ENCODE peak calls at places on chromosomes 2 and 18, in five cellular contexts. One of them, this sample, is unnamed.

GRCh38 chr2:186641807-186642321 is 52.0 kb upstream of the FAM171B start:
- DNase-seq in GM19239: peak; percentile 9
- DNase-seq in AG08396: peak; percentile 59
- DNase-seq in activated CD4-positive, alpha-beta T cell treated with anti-CD3 and anti-CD28 coated beads, Interleukin-2, amount 10 ng/mL, durations not matched to agents 7 days and 5 days: peak; percentile 58
- DNase-seq in SHP77: peak; percentile 56
- DNase-seq in this sample: peak; percentile 68

GRCh38 chr2:17976871-17977746 is 98.6 kb downstream of the KCNS3 start:
- DNase-seq in GM19239: no peak
- DNase-seq in AG08396: peak; percentile 87
- DNase-seq in activated CD4-positive, alpha-beta T cell treated with anti-CD3 and anti-CD28 coated beads, Interleukin-2, amount 10 ng/mL, durations not matched to agents 7 days and 5 days: no peak
- DNase-seq in SHP77: no peak
- DNase-seq in this sample: peak; percentile 28

GRCh38 chr2:215950009-215950408 is 63.3 kb downstream of the MREG start:
- DNase-seq in GM19239: peak; percentile 14
- DNase-seq in AG08396: peak; percentile 31
- DNase-seq in activated CD4-positive, alpha-beta T cell treated with anti-CD3 and anti-CD28 coated beads, Interleukin-2, amount 10 ng/mL, durations not matched to agents 7 days and 5 days: no peak
- DNase-seq in SHP77: no peak
- DNase-seq in this sample: peak; percentile 45

GRCh38 chr2:150214626-150215025 is 272.8 kb downstream of the RND3 start:
- DNase-seq in GM19239: no peak
- DNase-seq in AG08396: no peak
- DNase-seq in activated CD4-positive, alpha-beta T cell treated with anti-CD3 and anti-CD28 coated beads, Interleukin-2, amount 10 ng/mL, durations not matched to agents 7 days and 5 days: no peak
- DNase-seq in SHP77: no peak
- DNase-seq in this sample: no peak

GRCh38 chr2:207054521-207054920 is 111.2 kb downstream of the KLF7 start:
- DNase-seq in GM19239: no peak
- DNase-seq in AG08396: no peak
- DNase-seq in activated CD4-positive, alpha-beta T cell treated with anti-CD3 and anti-CD28 coated beads, Interleukin-2, amount 10 ng/mL, durations not matched to agents 7 days and 5 days: no peak
- DNase-seq in SHP77: no peak
- DNase-seq in this sample: no peak

GRCh38 chr18:11516988-11517630 is 92.3 kb upstream of the SLC35G4 start:
- DNase-seq in GM19239: no peak
- DNase-seq in AG08396: no peak
- DNase-seq in activated CD4-positive, alpha-beta T cell treated with anti-CD3 and anti-CD28 coated beads, Interleukin-2, amount 10 ng/mL, durations not matched to agents 7 days and 5 days: no peak
- DNase-seq in SHP77: no peak
- DNase-seq in this sample: no peak

GRCh38 chr2:121502246-121502645 is 28.4 kb upstream of the RNU4ATAC start:
- DNase-seq in GM19239: no peak
- DNase-seq in AG08396: no peak
- DNase-seq in activated CD4-positive, alpha-beta T cell treated with anti-CD3 and anti-CD28 coated beads, Interleukin-2, amount 10 ng/mL, durations not matched to agents 7 days and 5 days: no peak
- DNase-seq in SHP77: no peak
- DNase-seq in this sample: no peak

GRCh38 chr18:56995579-56996194 is 151.2 kb upstream of the BOD1L2 start:
- DNase-seq in GM19239: no peak
- DNase-seq in AG08396: no peak
- DNase-seq in activated CD4-positive, alpha-beta T cell treated with anti-CD3 and anti-CD28 coated beads, Interleukin-2, amount 10 ng/mL, durations not matched to agents 7 days and 5 days: no peak
- DNase-seq in SHP77: peak; percentile 11
- DNase-seq in this sample: no peak

GRCh38 chr18:10487161-10487560 is 32.7 kb downstream of the APCDD1 start:
- DNase-seq in GM19239: no peak
- DNase-seq in AG08396: no peak
- DNase-seq in activated CD4-positive, alpha-beta T cell treated with anti-CD3 and anti-CD28 coated beads, Interleukin-2, amount 10 ng/mL, durations not matched to agents 7 days and 5 days: no peak
- DNase-seq in SHP77: no peak
- DNase-seq in this sample: no peak

GRCh38 chr2:207474871-207475485 is 54.8 kb upstream of the CREB1 start:
- DNase-seq in GM19239: no peak
- DNase-seq in AG08396: peak; percentile 37
- DNase-seq in activated CD4-positive, alpha-beta T cell treated with anti-CD3 and anti-CD28 coated beads, Interleukin-2, amount 10 ng/mL, durations not matched to agents 7 days and 5 days: peak; percentile 72
- DNase-seq in SHP77: peak; percentile 50
- DNase-seq in this sample: peak; percentile 46

GRCh38 chr2:198116652-198117175 is 312.3 kb downstream of the PLCL1 start:
- DNase-seq in GM19239: no peak
- DNase-seq in AG08396: no peak
- DNase-seq in activated CD4-positive, alpha-beta T cell treated with anti-CD3 and anti-CD28 coated beads, Interleukin-2, amount 10 ng/mL, durations not matched to agents 7 days and 5 days: no peak
- DNase-seq in SHP77: no peak
- DNase-seq in this sample: no peak

GRCh38 chr2:145744541-145745386 is 1224.8 kb upstream of the ZEB2 start:
- DNase-seq in GM19239: no peak
- DNase-seq in AG08396: peak; percentile 28
- DNase-seq in activated CD4-positive, alpha-beta T cell treated with anti-CD3 and anti-CD28 coated beads, Interleukin-2, amount 10 ng/mL, durations not matched to agents 7 days and 5 days: no peak
- DNase-seq in SHP77: no peak
- DNase-seq in this sample: peak; percentile 33

GRCh38 chr2:170739048-170739447 is 23.9 kb downstream of the SP5 start:
- DNase-seq in GM19239: no peak
- DNase-seq in AG08396: peak; percentile 77
- DNase-seq in activated CD4-positive, alpha-beta T cell treated with anti-CD3 and anti-CD28 coated beads, Interleukin-2, amount 10 ng/mL, durations not matched to agents 7 days and 5 days: no peak
- DNase-seq in SHP77: no peak
- DNase-seq in this sample: peak; percentile 74

GRCh38 chr2:218395456-218395825 is 4.2 kb upstream of the CTDSP1 start:
- DNase-seq in GM19239: no peak
- DNase-seq in AG08396: no peak
- DNase-seq in activated CD4-positive, alpha-beta T cell treated with anti-CD3 and anti-CD28 coated beads, Interleukin-2, amount 10 ng/mL, durations not matched to agents 7 days and 5 days: no peak
- DNase-seq in SHP77: no peak
- DNase-seq in this sample: no peak

GRCh38 chr2:220147186-220147585 is 519.8 kb downstream of the SLC4A3 start:
- DNase-seq in GM19239: no peak
- DNase-seq in AG08396: peak; percentile 31
- DNase-seq in activated CD4-positive, alpha-beta T cell treated with anti-CD3 and anti-CD28 coated beads, Interleukin-2, amount 10 ng/mL, durations not matched to agents 7 days and 5 days: no peak
- DNase-seq in SHP77: no peak
- DNase-seq in this sample: peak; percentile 44

GRCh38 chr18:67300498-67300897 is 216.0 kb downstream of the DSEL start:
- DNase-seq in GM19239: no peak
- DNase-seq in AG08396: no peak
- DNase-seq in activated CD4-positive, alpha-beta T cell treated with anti-CD3 and anti-CD28 coated beads, Interleukin-2, amount 10 ng/mL, durations not matched to agents 7 days and 5 days: peak; percentile 24
- DNase-seq in SHP77: no peak
- DNase-seq in this sample: no peak

GRCh38 chr2:201696151-201696659 is 2.2 kb downstream of the MPP4 start:
- DNase-seq in GM19239: no peak
- DNase-seq in AG08396: peak; percentile 48
- DNase-seq in activated CD4-positive, alpha-beta T cell treated with anti-CD3 and anti-CD28 coated beads, Interleukin-2, amount 10 ng/mL, durations not matched to agents 7 days and 5 days: no peak
- DNase-seq in SHP77: peak; percentile 5
- DNase-seq in this sample: peak; percentile 21

GRCh38 chr2:60725466-60725865 is 30.6 kb upstream of the PAPOLG start:
- DNase-seq in GM19239: no peak
- DNase-seq in AG08396: no peak
- DNase-seq in activated CD4-positive, alpha-beta T cell treated with anti-CD3 and anti-CD28 coated beads, Interleukin-2, amount 10 ng/mL, durations not matched to agents 7 days and 5 days: no peak
- DNase-seq in SHP77: no peak
- DNase-seq in this sample: no peak

GRCh38 chr2:156883828-156884615 is 373.5 kb upstream of the GALNT5 start:
- DNase-seq in GM19239: no peak
- DNase-seq in AG08396: peak; percentile 12
- DNase-seq in activated CD4-positive, alpha-beta T cell treated with anti-CD3 and anti-CD28 coated beads, Interleukin-2, amount 10 ng/mL, durations not matched to agents 7 days and 5 days: no peak
- DNase-seq in SHP77: peak; percentile 84
- DNase-seq in this sample: no peak

GRCh38 chr18:31273812-31274527 is 44.0 kb upstream of the DSG1 start:
- DNase-seq in GM19239: no peak
- DNase-seq in AG08396: no peak
- DNase-seq in activated CD4-positive, alpha-beta T cell treated with anti-CD3 and anti-CD28 coated beads, Interleukin-2, amount 10 ng/mL, durations not matched to agents 7 days and 5 days: no peak
- DNase-seq in SHP77: no peak
- DNase-seq in this sample: no peak

GRCh38 chr2:207161724-207162123 is 4.0 kb downstream of the KLF7 start:
- DNase-seq in GM19239: no peak
- DNase-seq in AG08396: no peak
- DNase-seq in activated CD4-positive, alpha-beta T cell treated with anti-CD3 and anti-CD28 coated beads, Interleukin-2, amount 10 ng/mL, durations not matched to agents 7 days and 5 days: no peak
- DNase-seq in SHP77: no peak
- DNase-seq in this sample: no peak

This sample was measured in HTR-8/SVneo.